ENCODE peak calls at places on chromosomes 3 and 15, in nine cellular contexts. W is anterior cingulate cortex; O is effector CD4-positive, alpha-beta T cell; K is ELR; P is NCI-H226; N is activated CD8-positive, alpha-beta memory T cell treated with anti-CD3 and anti-CD28 coated beads, Interleukin-2, amount 50 U/mL, for 4 hours; D is SK-N-SH; V is MV-4-11; A is globus pallidus. B is an unnamed sample.

GRCh38 chr3:17967111-17967510 is 224.7 kb upstream of the TBC1D5 start:
- DNase-seq in W (peak), O (no peak), K (no peak), P (no peak), N (no peak), D (no peak), V (no peak), A (peak), B (no peak)

GRCh38 chr3:150237490-150237889 is 170.6 kb upstream of the TSC22D2 start:
- DNase-seq in W (no peak), O (no peak), K (peak), P (peak), N (no peak), D (no peak), V (no peak), A (no peak), B (no peak)

GRCh38 chr15:31437686-31438085 is 111.1 kb downstream of the KLF13 start:
- DNase-seq in W (no peak), O (no peak), K (no peak), P (no peak), N (peak), D (no peak), V (no peak), A (no peak), B (no peak)

GRCh38 chr3:42149537-42150426 is 58.6 kb downstream of the TRAK1 start:
- DNase-seq in W (no peak), O (no peak), K (no peak), P (no peak), N (no peak), D (no peak), V (no peak), A (peak), B (no peak)

GRCh38 chr3:57298041-57298440 is 5.6 kb upstream of the ASB14 start:
- DNase-seq in W (no peak), O (no peak), K (peak), P (peak), N (no peak), D (no peak), V (no peak), A (no peak), B (no peak)

GRCh38 chr15:63232943-63233342 is 43.5 kb downstream of the RAB8B start:
- DNase-seq in W (no peak), O (no peak), K (no peak), P (peak), N (no peak), D (no peak), V (peak), A (no peak), B (no peak)

GRCh38 chr15:28109626-28110415 is 10.7 kb upstream of the OCA2 start:
- DNase-seq in W (no peak), O (no peak), K (no peak), P (no peak), N (no peak), D (no peak), V (no peak), A (no peak), B (no peak)

GRCh38 chr3:116445291-116445841 is at the start of gene LSAMP:
- DNase-seq in W (peak), O (no peak), K (no peak), P (no peak), N (no peak), D (peak), V (no peak), A (peak), B (peak)

GRCh38 chr3:99499235-99499798 is 139.1 kb upstream of the COL8A1 start:
- DNase-seq in W (no peak), O (no peak), K (peak), P (peak), N (no peak), D (peak), V (peak), A (peak), B (peak)

GRCh38 chr3:167895684-167896083 is 160.2 kb downstream of the SERPINI1 start:
- DNase-seq in W (no peak), O (no peak), K (no peak), P (no peak), N (no peak), D (no peak), V (no peak), A (no peak), B (no peak)

GRCh38 chr15:96312641-96313335 is 17.7 kb upstream of the NR2F2 start:
- DNase-seq in W (no peak), O (no peak), K (peak), P (peak), N (no peak), D (no peak), V (no peak), A (no peak), B (no peak)

GRCh38 chr15:79432345-79433311 is 492 bp downstream of the MINAR1 start:
- DNase-seq in W (no peak), O (no peak), K (peak), P (no peak), N (no peak), D (peak), V (no peak), A (no peak), B (no peak)

GRCh38 chr15:88897456-88898194 is 2.3 kb upstream of the HAPLN3 start:
- DNase-seq in W (peak), O (peak), K (peak), P (peak), N (peak), D (peak), V (peak), A (peak), B (peak)

GRCh38 chr3:123440181-123440580 is 8.7 kb downstream of the ADCY5 start:
- DNase-seq in W (no peak), O (no peak), K (no peak), P (no peak), N (no peak), D (no peak), V (no peak), A (peak), B (no peak)

GRCh38 chr15:63048115-63048985 is 5.8 kb downstream of the TPM1 start:
- DNase-seq in W (peak), O (peak), K (peak), P (peak), N (peak), D (peak), V (peak), A (peak), B (peak)

GRCh38 chr15:55106155-55106554 is 90.6 kb downstream of the RSL24D1 start:
- DNase-seq in W (no peak), O (no peak), K (no peak), P (no peak), N (no peak), D (no peak), V (peak), A (no peak), B (no peak)

GRCh38 chr3:15926866-15927265 is 129.1 kb upstream of the ANKRD28 start:
- DNase-seq in W (no peak), O (no peak), K (no peak), P (no peak), N (no peak), D (no peak), V (no peak), A (no peak), B (no peak)

GRCh38 chr3:50268703-50269451 is at the start of gene SEMA3B:
- DNase-seq in W (peak), O (no peak), K (peak), P (peak), N (no peak), D (no peak), V (no peak), A (no peak), B (no peak)

GRCh38 chr3:142888484-142889262 is at the start of gene PCOLCE2:
- DNase-seq in W (no peak), O (no peak), K (peak), P (no peak), N (peak), D (peak), V (no peak), A (no peak), B (peak)